ENCODE peak calls at places on chromosome 20, in eight cellular contexts. F is tibial nerve, T is transverse colon, G is GM12878, X is A549, C is HepG2, A is H1, R is sigmoid colon. I is an unnamed sample.

GRCh38 chr20:38325905-38326304 is 20.4 kb upstream of the LBP start:
- DNase-seq in F (no peak), T (no peak), G (no peak), X (no peak), C (no peak), A (no peak), R (no peak), I (no peak)

GRCh38 chr20:53944796-53945195 is 125.6 kb downstream of the BCAS1 start:
- DNase-seq in F (no peak), T (no peak), G (no peak), X (no peak), C (no peak), A (no peak), R (no peak), I (no peak)

GRCh38 chr20:7637184-7637583 is 303.1 kb downstream of the HAO1 start:
- DNase-seq in F (no peak), T (no peak), G (no peak), X (no peak), C (no peak), A (no peak), R (no peak), I (no peak)

GRCh38 chr20:20743511-20744169 is 31.2 kb upstream of the RALGAPA2 start:
- DNase-seq in F (peak), T (peak), G (no peak), X (no peak), C (peak), A (peak), R (peak), I (peak)

GRCh38 chr20:24768977-24769675 is 179.9 kb upstream of the CST7 start:
- DNase-seq in F (no peak), T (no peak), G (no peak), X (no peak), C (no peak), A (no peak), R (no peak), I (no peak)

GRCh38 chr20:10716855-10717254 is 43.1 kb upstream of the JAG1 start:
- DNase-seq in F (no peak), T (no peak), G (no peak), X (no peak), C (peak), A (no peak), R (no peak), I (no peak)

GRCh38 chr20:38633577-38634093 is 32.0 kb downstream of the ARHGAP40 start:
- DNase-seq in F (no peak), T (peak), G (no peak), X (peak), C (peak), A (peak), R (no peak), I (no peak)

GRCh38 chr20:3461911-3462677 is 8.7 kb upstream of the ATRN start:
- DNase-seq in F (no peak), T (no peak), G (no peak), X (no peak), C (no peak), A (no peak), R (no peak), I (no peak)

GRCh38 chr20:2042400-2042799 is 48.5 kb upstream of the PDYN start:
- DNase-seq in F (no peak), T (no peak), G (no peak), X (no peak), C (no peak), A (no peak), R (no peak), I (no peak)

GRCh38 chr20:63234693-63235398 is 859 bp upstream of the BIRC7 start:
- DNase-seq in F (no peak), T (peak), G (no peak), X (peak), C (peak), A (peak), R (no peak), I (no peak)

DNA sequence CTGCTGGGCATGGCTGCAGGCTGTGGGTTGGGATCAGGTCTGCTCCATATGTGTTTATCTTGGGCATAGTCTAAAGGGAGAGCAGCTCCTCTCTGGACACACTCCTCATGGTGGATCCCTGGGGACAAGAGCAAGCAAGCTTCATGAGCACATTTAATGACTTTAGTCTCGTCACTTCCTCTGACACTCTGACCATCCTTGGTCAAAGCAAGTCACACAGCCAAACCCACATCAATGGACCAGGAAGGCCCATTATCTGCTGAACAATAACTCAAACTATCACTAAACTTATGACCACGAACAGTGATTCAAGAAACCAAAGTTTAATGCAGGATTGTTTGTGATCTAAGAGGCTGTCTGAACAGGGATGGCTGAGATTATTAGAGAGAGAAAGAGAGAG is 490.0 kb upstream of the SULF2 start:
- DNase-seq in F (no peak), T (no peak), G (no peak), X (no peak), C (no peak), A (no peak), R (no peak), I (no peak)
- H3K4me3 ChIP-seq in F (no peak), T (no peak), G (no peak), X (no peak), C (no peak), A (no peak), R (no peak), I (no peak)

GRCh38 chr20:64247312-64247627 is 8.3 kb upstream of the PCMTD2 start:
- DNase-seq in F (no peak), T (no peak), G (no peak), X (no peak), C (no peak), A (no peak), R (no peak), I (peak)
- TF ChIP-seq EP300 in F (no peak), T (no peak), G (no peak), X (no peak), C (no peak), A (no peak), R (no peak), I (no peak)

GRCh38 chr20:35542990-35543389 is 1.1 kb downstream of the ERGIC3 start:
- DNase-seq in F (no peak), T (no peak), G (no peak), X (no peak), C (no peak), A (no peak), R (no peak), I (no peak)
- H3K4me3 ChIP-seq in F (no peak), T (no peak), G (peak), X (peak), C (peak), A (peak), R (no peak), I (no peak)

GRCh38 chr20:23225407-23226060 is 125.1 kb upstream of the NXT1 start:
- DNase-seq in F (peak), T (peak), G (no peak), X (peak), C (no peak), A (no peak), R (peak), I (no peak)
- TF ChIP-seq EP300 in F (no peak), T (no peak), G (no peak), X (no peak), C (no peak), A (no peak), R (no peak), I (no peak)

GRCh38 chr20:44584103-44584690 is 1.8 kb downstream of the PKIG start:
- DNase-seq in F (no peak), T (no peak), G (no peak), X (no peak), C (no peak), A (no peak), R (no peak), I (no peak)

GRCh38 chr20:44581515-44581914 is 864 bp upstream of the PKIG start:
- DNase-seq in F (no peak), T (no peak), G (no peak), X (no peak), C (no peak), A (no peak), R (no peak), I (no peak)

GRCh38 chr20:44583179-44583578 is 800 bp downstream of the PKIG start:
- DNase-seq in F (no peak), T (no peak), G (no peak), X (no peak), C (no peak), A (no peak), R (no peak), I (no peak)

GRCh38 chr20:44580581-44581268 is 1.7 kb upstream of the PKIG start:
- DNase-seq in F (no peak), T (no peak), G (no peak), X (no peak), C (no peak), A (no peak), R (no peak), I (no peak)

GRCh38 chr20:44582321-44583025 is at the start of gene PKIG:
- DNase-seq in F (peak), T (no peak), G (no peak), X (no peak), C (no peak), A (no peak), R (peak), I (no peak)
- H3K4me3 ChIP-seq in F (no peak), T (peak), G (peak), X (no peak), C (no peak), A (no peak), R (peak), I (peak)

GRCh38 chr20:34516874-34517542 is 786 bp downstream of the DYNLRB1 start:
- DNase-seq in F (no peak), T (peak), G (no peak), X (no peak), C (no peak), A (no peak), R (no peak), I (no peak)
- TF ChIP-seq EP300 in F (no peak), T (no peak), G (no peak), X (no peak), C (no peak), A (no peak), R (no peak), I (no peak)

I was measured in suprapubic skin.